ENCODE peak calls at places on chromosomes 5 and 9, in seven cellular contexts. C, H, J, X, B, O and K are unnamed samples.

GRCh38 chr5:141877478-141878185 is 578 bp downstream of the PCDH1 start:
- DNase-seq in C (no peak), H (no peak), J (peak), X (peak), B (peak), O (peak), K (peak)

GRCh38 chr9:101449071-101449721 is 13.6 kb upstream of the ALDOB start:
- DNase-seq in C (peak), H (peak), J (peak), X (peak), B (peak), O (peak), K (peak)

GRCh38 chr5:8184455-8185063 is 315.6 kb downstream of the MTRR start:
- DNase-seq in C (peak), H (no peak), J (peak), X (peak), B (peak), O (peak), K (peak)

GRCh38 chr5:1722877-1723276 is 76.8 kb downstream of the MRPL36 start:
- DNase-seq in C (no peak), H (no peak), J (no peak), X (no peak), B (no peak), O (no peak), K (no peak)

GRCh38 chr9:95494416-95495371 is 22.1 kb downstream of the PTCH1 start:
- DNase-seq in C (peak), H (no peak), J (peak), X (peak), B (peak), O (peak), K (peak)

GRCh38 chr5:133891390-133891789 is 77.0 kb downstream of the C5orf15 start:
- DNase-seq in C (no peak), H (no peak), J (no peak), X (no peak), B (no peak), O (no peak), K (no peak)

GRCh38 chr5:170486366-170486765 is 17.5 kb upstream of the KCNIP1 start:
- DNase-seq in C (no peak), H (no peak), J (no peak), X (no peak), B (no peak), O (no peak), K (peak)

GRCh38 chr5:149593370-149593769 is 12.1 kb downstream of the ARHGEF37 start:
- DNase-seq in C (no peak), H (no peak), J (no peak), X (no peak), B (no peak), O (no peak), K (no peak)

GRCh38 chr5:79955496-79956172 is 35.4 kb downstream of the MTX3 start:
- DNase-seq in C (no peak), H (no peak), J (no peak), X (no peak), B (no peak), O (no peak), K (no peak)

GRCh38 chr9:78288214-78288892 is 8.6 kb upstream of the PSAT1 start:
- DNase-seq in C (peak), H (no peak), J (no peak), X (no peak), B (no peak), O (no peak), K (no peak)

GRCh38 chr9:97851450-97851883 is 1.6 kb upstream of the FOXE1 start:
- DNase-seq in C (peak), H (no peak), J (no peak), X (no peak), B (no peak), O (peak), K (no peak)
- TF ChIP-seq EZH2 in C (peak), H (no peak), J (no peak), X (no peak), B (no peak), O (peak), K (no peak)

GRCh38 chr5:126339215-126339805 is 83.9 kb upstream of the GRAMD2B start:
- DNase-seq in C (peak), H (peak), J (peak), X (peak), B (peak), O (peak), K (peak)
- TF ChIP-seq EZH2phosphoT487 in C (no peak), H (no peak), J (no peak), X (no peak), B (no peak), O (no peak), K (no peak)

DNA sequence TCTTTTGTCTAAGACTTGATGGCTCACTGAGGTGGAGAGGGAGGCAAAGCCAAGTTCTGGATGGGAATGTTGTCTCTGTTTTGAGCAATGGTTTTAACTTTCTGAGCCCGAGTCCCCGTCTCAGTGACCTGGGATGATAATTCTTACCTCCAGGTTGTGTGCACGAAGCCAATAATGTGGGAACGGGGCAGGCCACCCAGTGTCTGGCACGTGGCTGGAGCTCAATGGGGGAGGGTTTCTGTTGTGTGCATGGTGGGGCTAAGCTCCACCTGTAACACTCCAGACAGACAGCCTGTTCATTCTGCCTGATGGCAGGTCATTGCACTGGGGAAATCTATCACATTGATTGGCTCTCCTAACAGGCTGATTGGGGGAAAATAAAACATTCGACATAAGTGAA is 37.1 kb upstream of the NTNG2 start:
- DNase-seq in C (no peak), H (no peak), J (no peak), X (no peak), B (no peak), O (no peak), K (no peak)
- TF ChIP-seq EZH2 in C (no peak), H (no peak), J (no peak), X (no peak), B (no peak), O (no peak), K (no peak)

DNA sequence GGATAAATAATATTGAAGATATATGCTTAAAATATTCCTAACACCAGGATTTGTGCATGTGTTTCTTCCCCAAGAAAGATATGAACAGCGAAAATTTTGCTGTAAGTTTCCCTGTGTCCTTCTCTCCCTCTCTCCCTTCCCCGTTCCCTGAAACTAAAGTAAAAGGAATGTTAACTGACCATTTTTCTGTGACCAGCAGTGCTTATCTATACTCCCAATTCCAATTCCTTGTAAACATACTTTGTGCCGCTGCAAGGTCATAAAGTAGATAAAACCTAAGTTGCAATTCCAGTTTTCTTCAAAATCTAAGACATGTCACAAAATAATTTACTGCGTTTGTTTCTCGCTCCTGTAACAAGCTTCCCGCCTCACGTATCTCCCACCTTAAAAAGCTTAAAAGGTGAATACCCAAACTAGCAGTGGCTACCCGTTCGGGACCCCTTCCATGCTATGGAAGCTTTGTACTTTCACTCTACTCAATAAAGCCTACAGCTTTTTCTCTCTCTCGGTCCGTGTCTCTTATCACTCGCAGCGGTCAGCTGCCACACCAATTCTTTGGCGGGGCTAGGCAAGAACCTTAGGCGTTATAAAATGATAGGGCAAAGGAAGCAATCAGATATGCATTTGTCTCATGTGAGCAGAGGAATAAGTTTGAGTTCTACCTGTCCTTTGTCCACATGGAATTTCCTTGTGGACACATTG is 1798.0 kb downstream of the EFNA5 start:
- DNase-seq in C (no peak), H (no peak), J (no peak), X (no peak), B (no peak), O (no peak), K (no peak)
- TF ChIP-seq EZH2phosphoT487 in C (no peak), H (no peak), J (no peak), X (no peak), B (no peak), O (no peak), K (no peak)

GRCh38 chr9:38622083-38622674 is 1.8 kb upstream of the ANKRD18A start:
- DNase-seq in C (peak), H (no peak), J (peak), X (peak), B (no peak), O (peak), K (peak)

GRCh38 chr9:38620483-38621433 is at the start of gene ANKRD18A:
- DNase-seq in C (peak), H (peak), J (peak), X (peak), B (peak), O (peak), K (peak)

GRCh38 chr9:38622961-38623360 is 2.6 kb upstream of the ANKRD18A start:
- DNase-seq in C (no peak), H (no peak), J (no peak), X (no peak), B (no peak), O (no peak), K (no peak)

GRCh38 chr9:38621434-38622082 is 1.2 kb upstream of the ANKRD18A start:
- DNase-seq in C (peak), H (no peak), J (peak), X (peak), B (peak), O (peak), K (no peak)

DNA sequence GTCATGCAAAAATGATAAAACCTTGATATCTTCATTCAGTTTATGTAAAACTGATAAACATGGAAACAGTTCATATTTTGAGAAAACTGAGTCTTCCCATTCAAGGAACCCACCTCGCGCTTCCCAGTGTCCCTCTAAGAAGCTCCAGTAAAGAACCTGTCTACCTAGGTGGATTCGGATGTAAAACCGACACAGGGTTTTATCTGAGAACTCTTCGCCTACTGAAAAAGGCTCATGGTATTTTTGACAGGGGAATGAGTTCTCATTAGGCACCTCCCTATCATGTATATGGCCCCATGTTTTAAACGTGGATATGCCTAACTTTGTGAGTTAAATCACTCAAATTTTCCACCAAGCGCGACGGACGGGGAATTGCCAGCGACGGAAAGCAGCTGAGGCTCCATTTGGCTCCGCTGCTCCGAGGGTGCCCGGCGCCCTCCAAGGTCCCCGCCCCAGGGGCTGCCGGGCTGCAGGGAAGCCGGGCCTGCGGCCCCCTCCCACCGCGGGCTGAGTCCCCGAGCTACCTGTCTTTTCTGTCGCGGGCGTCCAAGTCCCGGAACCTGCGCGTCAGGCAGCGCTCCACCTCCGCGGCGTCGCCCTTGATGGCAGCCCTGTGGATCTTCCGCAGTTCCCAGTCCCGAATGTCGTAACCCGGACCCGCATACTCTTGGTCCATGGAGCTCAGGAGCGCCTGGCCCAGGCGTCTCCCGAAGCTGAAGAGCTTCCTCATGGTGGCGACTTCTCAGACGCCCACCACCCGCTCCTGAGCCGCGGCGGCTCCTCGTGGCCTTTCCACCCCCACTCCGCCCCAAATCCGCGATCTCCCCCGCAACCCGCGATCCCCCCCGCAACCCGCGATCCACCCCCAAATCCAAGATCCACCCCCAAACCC is 594 bp downstream of the ANKRD18A start:
- DNase-seq in C (peak), H (no peak), J (peak), X (peak), B (peak), O (peak), K (peak)
- TF ChIP-seq EZH2 in C (no peak), H (no peak), J (peak), X (no peak), B (no peak), O (peak), K (peak)